ENCODE peak calls at places on chromosomes 3 and 15, in four cellular contexts. I is K562, Q is GM12878, G is SK-N-SH. P is an unnamed sample.
A peak's percentile ranks its signal among the peaks of the same experiment; 100 is the strongest.

GRCh38 chr15:83533548-83533947 is 86.4 kb downstream of the SH3GL3 start:
- DNase-seq in I (no peak), Q (no peak), G (no peak), P (no peak)

GRCh38 chr15:70559223-70559823 is 204.0 kb downstream of the UACA start:
- DNase-seq in I (no peak), G (peak; percentile 61), Q (no peak), P (no peak)

GRCh38 chr15:72592103-72592502 is 62.4 kb upstream of the GOLGA6B start:
- DNase-seq in I (no peak), G (no peak), Q (no peak), P (no peak)

GRCh38 chr3:69282191-69282590 is 103.7 kb downstream of the FRMD4B start:
- DNase-seq in Q (no peak), G (no peak), I (no peak), P (no peak)

GRCh38 chr15:78878356-78878755 is 5.7 kb downstream of the MORF4L1 start:
- DNase-seq in Q (no peak), I (no peak), G (no peak), P (no peak)

GRCh38 chr3:48189321-48189720 is 1.1 kb upstream of the CDC25A start:
- DNase-seq in Q (no peak), G (no peak), I (no peak), P (no peak)

GRCh38 chr15:91956026-91956723 is 102.7 kb downstream of the SLCO3A1 start:
- DNase-seq in G (peak; percentile 57), Q (no peak), I (no peak), P (no peak)

GRCh38 chr3:123880998-123881561 is 3.1 kb downstream of the MYLK start:
- DNase-seq in I (no peak), G (peak; percentile 52), Q (no peak), P (no peak)

DNA sequence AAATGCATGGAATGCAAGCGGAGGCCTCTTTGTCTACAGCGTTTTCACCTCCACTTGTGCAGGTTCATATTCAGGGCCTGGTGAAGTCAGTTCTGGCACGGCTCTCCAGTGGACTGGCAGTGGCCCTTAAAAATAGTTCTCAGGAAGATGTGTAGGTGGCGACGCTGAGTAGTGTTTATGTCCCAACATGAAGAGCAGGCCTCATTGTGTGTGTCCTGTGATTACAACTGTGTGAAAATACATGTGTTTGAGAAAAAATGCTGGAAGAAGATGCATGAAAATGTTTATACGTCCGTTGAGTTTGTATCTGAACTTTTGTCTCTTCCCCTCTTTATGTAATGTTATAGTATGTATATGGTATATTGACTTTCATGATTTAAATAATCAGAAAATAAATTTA is 7.2 kb downstream of the LIPC start:
- DNase-seq in I (peak; percentile 51), G (peak; percentile 63), Q (no peak), P (no peak)
- TF ChIP-seq TAF1 in I (no peak), G (no peak), Q (no peak), P (no peak)

GRCh38 chr15:87746333-87746732 is 510.2 kb downstream of the NTRK3 start:
- DNase-seq in G (no peak), Q (no peak), I (no peak), P (no peak)
- TF ChIP-seq NRF1 in G (no peak), Q (no peak), I (no peak), P (no peak)

GRCh38 chr3:169591983-169592644 is 71.4 kb downstream of the MECOM start:
- DNase-seq in Q (no peak), I (no peak), G (no peak), P (no peak)
- TF ChIP-seq JUND in Q (no peak), I (no peak), G (no peak), P (no peak)

GRCh38 chr3:159928071-159928491 is 60.6 kb upstream of the IL12A start:
- DNase-seq in G (peak; percentile 10), Q (no peak), I (no peak), P (no peak)
- TF ChIP-seq TAF1 in G (no peak), Q (no peak), I (no peak), P (no peak)

GRCh38 chr3:80192871-80193270 is 425.1 kb upstream of the ROBO1 start:
- DNase-seq in G (no peak), Q (no peak), I (no peak), P (no peak)
- TF ChIP-seq NRF1 in G (no peak), Q (no peak), I (no peak), P (no peak)